ENCODE peak calls at places on chromosomes 11 and 22, in four cellular contexts. W, P, V and C are unnamed samples. For H3K36me3, the result is how much of the 10 kb centered on the place peaks cover.

GRCh38 chr11:88618716-88619462 is 281.4 kb upstream of the CTSC start:
- DNase-seq in V (no peak), P (no peak), W (no peak), C (no peak)

GRCh38 chr22:47333625-47334024 is 571.2 kb downstream of the TBC1D22A start:
- DNase-seq in P (no peak), W (no peak), V (peak), C (no peak)

GRCh38 chr11:225734-226453 is 10.2 kb downstream of the SIRT3 start:
- DNase-seq in W (no peak), P (no peak), V (no peak), C (no peak)

GRCh38 chr11:131584694-131585592 is 214.5 kb downstream of the NTM start:
- DNase-seq in P (peak), W (peak), V (no peak), C (no peak)

GRCh38 chr11:110078923-110079544 is 14.2 kb upstream of the ZC3H12C start:
- DNase-seq in W (no peak), P (no peak), V (no peak), C (no peak)

GRCh38 chr22:37045958-37046357 is 5.6 kb upstream of the KCTD17 start:
- DNase-seq in V (no peak), P (peak), W (peak), C (no peak)

GRCh38 chr11:79179087-79179486 is 261.7 kb downstream of the TENM4 start:
- DNase-seq in W (no peak), P (no peak), V (no peak), C (no peak)

GRCh38 chr11:117492578-117493251 is 165.1 kb downstream of the CEP164 start:
- DNase-seq in V (no peak), P (peak), W (peak), C (no peak)

GRCh38 chr22:31585161-31585859 is 76.7 kb downstream of the PISD start:
- DNase-seq in P (no peak), W (no peak), V (peak), C (no peak)

GRCh38 chr22:47996446-47996857 is 1234.0 kb downstream of the TBC1D22A start:
- DNase-seq in W (no peak), P (no peak), V (no peak), C (no peak)

DNA sequence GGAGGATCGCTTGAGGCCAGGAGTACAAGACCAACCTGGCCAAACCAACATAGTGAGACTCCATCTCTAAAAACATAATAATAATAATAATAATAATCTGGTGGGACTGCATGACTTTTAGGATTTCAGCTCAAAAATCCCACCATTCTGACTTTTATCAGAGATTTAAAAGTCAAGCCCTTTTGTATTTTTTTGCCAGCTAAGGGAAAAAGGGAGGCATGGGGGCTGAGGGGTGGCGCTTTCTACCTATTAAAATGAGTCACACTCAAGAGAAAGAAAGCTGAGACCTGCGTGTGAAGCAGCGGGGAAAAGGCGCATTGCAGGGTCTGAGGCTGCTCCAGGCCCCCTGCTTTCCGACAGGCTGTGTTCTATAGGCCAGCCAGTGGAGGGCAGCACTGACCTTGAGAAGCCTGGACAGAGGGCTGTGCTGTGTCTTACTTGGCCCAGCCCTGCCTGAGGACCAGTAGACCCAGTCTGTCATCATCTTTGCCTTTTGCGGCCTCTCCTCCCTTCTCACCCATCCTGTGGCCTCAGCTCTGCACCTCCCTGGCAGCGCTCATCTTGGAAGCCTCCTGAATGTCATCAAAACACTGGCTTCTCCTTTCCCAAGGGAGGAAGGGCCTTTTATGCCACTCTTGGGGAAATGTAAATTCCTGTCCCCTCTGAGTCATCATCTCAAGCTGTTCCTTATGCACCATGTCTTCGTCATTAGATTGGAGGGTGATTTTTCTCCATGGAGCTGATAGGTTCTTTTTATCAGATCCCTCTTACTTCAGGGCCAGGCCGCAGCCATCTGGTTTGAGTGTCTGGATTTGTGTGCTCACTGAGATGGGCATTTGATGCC is 12.7 kb upstream of the MAPK8IP1 start:
- DNase-seq in V (peak), P (peak), W (peak), C (peak)
- H3K36me3 ChIP-seq in V (under half), P (under half), W (under half), C (half or more)

DNA sequence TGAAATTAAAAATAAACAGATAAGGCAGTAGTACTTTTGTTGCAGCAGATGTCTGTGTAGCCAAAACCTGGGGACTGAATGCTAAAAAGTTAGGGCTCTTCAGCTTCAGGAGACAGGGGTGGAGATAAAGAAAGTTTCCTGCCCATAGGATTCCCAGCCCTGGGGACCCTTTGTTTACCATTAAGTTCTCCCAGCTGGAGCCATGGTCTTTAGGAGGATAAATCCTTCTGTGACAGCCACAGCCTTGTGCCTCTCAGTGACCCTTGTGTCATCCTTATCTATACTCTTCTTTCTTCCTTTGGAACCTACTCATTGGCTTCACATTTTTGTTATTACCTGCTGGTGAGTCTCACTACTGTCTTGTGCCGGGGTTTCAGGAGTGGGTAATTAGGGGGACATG is at the start of gene OR51M1:
- DNase-seq in P (no peak), W (peak), V (no peak), C (no peak)
- H3K27ac ChIP-seq in P (no peak), W (peak), V (no peak), C (no peak)

GRCh38 chr11:126358763-126359160 is 3.3 kb downstream of the ST3GAL4 start:
- DNase-seq in V (no peak), P (no peak), W (no peak), C (no peak)

GRCh38 chr11:126361400-126361799 is 5.9 kb downstream of the ST3GAL4 start:
- DNase-seq in V (no peak), P (no peak), W (no peak), C (no peak)

GRCh38 chr11:126360049-126360446 is 4.6 kb downstream of the ST3GAL4 start:
- DNase-seq in P (no peak), V (no peak), W (no peak), C (no peak)

GRCh38 chr11:126357969-126358762 is 2.7 kb downstream of the ST3GAL4 start:
- DNase-seq in W (no peak), P (no peak), V (peak), C (no peak)

GRCh38 chr11:126359431-126360048 is 4.1 kb downstream of the ST3GAL4 start:
- DNase-seq in W (no peak), V (no peak), P (no peak), C (no peak)
- TF ChIP-seq CTCF in W (no peak), V (no peak), P (peak), C (no peak)

GRCh38 chr22:49709464-49709863 is 118.2 kb downstream of the BRD1 start:
- DNase-seq in V (no peak), W (no peak), P (no peak), C (no peak)
- H3K36me3 ChIP-seq in V (under half), W (under half), P (under half), C (under half)

GRCh38 chr11:40405614-40406013 is 1053.8 kb downstream of the LRRC4C start:
- DNase-seq in W (no peak), V (no peak), P (no peak), C (no peak)
- H3K27ac ChIP-seq in W (no peak), V (no peak), P (no peak), C (no peak)

DNA sequence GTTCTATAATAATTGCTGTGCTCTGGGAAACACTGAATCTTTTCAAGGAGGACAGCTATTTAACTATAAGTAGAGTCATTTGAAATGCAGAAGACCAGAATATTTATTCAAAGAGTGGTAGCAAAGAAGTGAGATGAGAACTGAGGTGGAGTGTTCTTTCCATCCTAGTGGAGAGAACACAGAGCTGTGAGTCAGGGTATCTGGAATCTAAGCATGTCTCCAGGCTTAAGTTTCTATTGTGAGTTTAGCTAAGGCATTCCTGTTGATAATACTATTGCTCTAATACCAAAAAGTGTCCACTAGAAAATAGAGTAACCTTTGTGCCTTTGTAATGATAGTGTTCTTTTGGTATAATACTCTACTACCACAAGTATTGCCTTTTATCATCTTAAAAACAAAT is 32.4 kb downstream of the JAM3 start:
- DNase-seq in W (no peak), P (no peak), V (no peak), C (no peak)
- TF ChIP-seq CTCF in W (no peak), P (no peak), V (no peak), C (no peak)

GRCh38 chr22:32848226-32848625 is 46.7 kb downstream of the TIMP3 start:
- DNase-seq in W (no peak), P (no peak), V (no peak), C (no peak)

GRCh38 chr22:32849501-32849900 is 48.0 kb downstream of the TIMP3 start:
- DNase-seq in W (no peak), V (no peak), P (no peak), C (no peak)

GRCh38 chr22:32850157-32850556 is 48.7 kb downstream of the TIMP3 start:
- DNase-seq in V (no peak), W (no peak), P (no peak), C (no peak)

GRCh38 chr22:32852346-32853251 is 51.1 kb downstream of the TIMP3 start:
- DNase-seq in V (no peak), P (peak), W (no peak), C (no peak)

GRCh38 chr22:32850591-32851517 is 49.3 kb downstream of the TIMP3 start:
- DNase-seq in V (no peak), P (no peak), W (no peak), C (no peak)
- H3K36me3 ChIP-seq in V (under half), P (under half), W (under half), C (under half)